ENCODE peak calls at places on chromosomes 4 and X, in five cellular contexts. Q, H, V, F and I are unnamed samples.

GRCh38 chr4:128600410-128600809 is 209.1 kb upstream of the JADE1 start:
- DNase-seq in V (no peak), H (no peak), F (no peak), Q (no peak), I (no peak)

GRCh38 chr4:98470366-98470765 is 188.0 kb downstream of the TSPAN5 start:
- DNase-seq in V (no peak), F (no peak), Q (no peak), H (no peak), I (no peak)

GRCh38 chrX:133923113-133923512 is 62.3 kb downstream of the GPC3 start:
- DNase-seq in F (no peak), Q (peak; percentile 19), V (no peak), H (no peak), I (peak; percentile 16)

GRCh38 chrX:47366051-47366722 is 4.2 kb upstream of the ZNF157 start:
- DNase-seq in H (peak; percentile 40), Q (no peak), F (peak; percentile 46), V (peak; percentile 50), I (peak; percentile 80)

GRCh38 chr4:153127773-153128494 is 76.3 kb upstream of the TRIM2 start:
- DNase-seq in H (peak; percentile 82), Q (peak; percentile 79), V (peak; percentile 71), F (peak; percentile 76), I (peak; percentile 92)

GRCh38 chr4:65502151-65502691 is 168.1 kb downstream of the EPHA5 start:
- DNase-seq in V (no peak), Q (no peak), H (no peak), F (no peak), I (no peak)

GRCh38 chrX:44946771-44947170 is 73.8 kb downstream of the KDM6A start:
- DNase-seq in F (no peak), Q (no peak), H (no peak), V (no peak), I (no peak)

GRCh38 chr4:6009452-6009851 is 8.8 kb downstream of the C4orf50 start:
- DNase-seq in F (no peak), H (no peak), V (no peak), Q (no peak), I (no peak)

GRCh38 chrX:71622347-71623104 is 4.2 kb upstream of the CXCR3 start:
- DNase-seq in F (no peak), V (no peak), H (peak; percentile 54), Q (peak; percentile 78), I (peak; percentile 88)

GRCh38 chrX:70774223-70774622 is 134.3 kb downstream of the TEX11 start:
- DNase-seq in Q (peak; percentile 14), F (no peak), V (no peak), H (no peak), I (no peak)

DNA sequence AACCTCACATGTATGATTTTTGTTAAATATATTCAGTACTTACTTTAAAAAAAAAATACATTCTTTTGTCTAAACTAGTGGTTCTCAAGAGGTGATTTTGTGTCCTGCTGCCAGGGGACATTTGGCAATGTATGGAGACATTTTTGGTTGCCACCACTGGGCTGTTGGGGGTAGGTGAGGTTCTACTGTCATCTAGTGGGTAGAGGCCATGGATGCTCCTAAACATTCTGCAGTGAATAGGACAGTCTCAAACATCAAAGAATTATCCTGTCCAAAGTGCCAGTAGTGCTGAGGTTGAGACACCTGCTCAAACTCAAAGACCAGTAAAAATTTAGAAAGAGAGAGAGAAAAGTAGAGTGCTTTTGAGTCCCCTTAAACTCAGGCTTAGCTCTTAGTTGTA is 32.9 kb upstream of the PGM2 start:
- DNase-seq in F (no peak), Q (peak; percentile 64), H (no peak), V (no peak), I (peak; percentile 25)
- TF ChIP-seq CTCF in F (peak; percentile 21), Q (peak; percentile 73), H (no peak), V (peak; percentile 64), I (no peak)

GRCh38 chr4:156593464-156593863 is 378.1 kb downstream of the PDGFC start:
- DNase-seq in F (no peak), H (no peak), Q (no peak), V (no peak), I (no peak)
- TF ChIP-seq CTCF in F (no peak), H (no peak), Q (no peak), V (no peak), I (no peak)

GRCh38 chrX:15853586-15854079 is 980 bp downstream of the AP1S2 start:
- DNase-seq in H (no peak), F (no peak), Q (peak; percentile 2), V (no peak), I (no peak)

GRCh38 chrX:15855562-15856256 is 1.1 kb upstream of the AP1S2 start:
- DNase-seq in H (no peak), F (no peak), Q (peak; percentile 58), V (no peak), I (no peak)

GRCh38 chrX:15854712-15855561 is at the start of gene AP1S2:
- DNase-seq in H (peak; percentile 93), V (peak; percentile 93), F (peak; percentile 83), Q (peak; percentile 96), I (peak; percentile 89)

GRCh38 chrX:15856580-15856979 is 2.0 kb upstream of the AP1S2 start:
- DNase-seq in H (no peak), Q (no peak), F (no peak), V (no peak), I (no peak)

GRCh38 chrX:15854080-15854655 is 445 bp downstream of the AP1S2 start:
- DNase-seq in Q (peak; percentile 49), V (peak; percentile 64), H (peak; percentile 24), F (peak; percentile 55), I (peak; percentile 33)
- TF ChIP-seq CTCF in Q (peak; percentile 18), V (peak; percentile 42), H (no peak), F (peak; percentile 53), I (peak; percentile 16)

GRCh38 chr4:4415107-4415805 is 28.4 kb downstream of the NSG1 start:
- DNase-seq in F (no peak), V (no peak), H (no peak), Q (no peak), I (no peak)
- TF ChIP-seq CTCF in F (no peak), V (no peak), H (no peak), Q (no peak), I (no peak)

DNA sequence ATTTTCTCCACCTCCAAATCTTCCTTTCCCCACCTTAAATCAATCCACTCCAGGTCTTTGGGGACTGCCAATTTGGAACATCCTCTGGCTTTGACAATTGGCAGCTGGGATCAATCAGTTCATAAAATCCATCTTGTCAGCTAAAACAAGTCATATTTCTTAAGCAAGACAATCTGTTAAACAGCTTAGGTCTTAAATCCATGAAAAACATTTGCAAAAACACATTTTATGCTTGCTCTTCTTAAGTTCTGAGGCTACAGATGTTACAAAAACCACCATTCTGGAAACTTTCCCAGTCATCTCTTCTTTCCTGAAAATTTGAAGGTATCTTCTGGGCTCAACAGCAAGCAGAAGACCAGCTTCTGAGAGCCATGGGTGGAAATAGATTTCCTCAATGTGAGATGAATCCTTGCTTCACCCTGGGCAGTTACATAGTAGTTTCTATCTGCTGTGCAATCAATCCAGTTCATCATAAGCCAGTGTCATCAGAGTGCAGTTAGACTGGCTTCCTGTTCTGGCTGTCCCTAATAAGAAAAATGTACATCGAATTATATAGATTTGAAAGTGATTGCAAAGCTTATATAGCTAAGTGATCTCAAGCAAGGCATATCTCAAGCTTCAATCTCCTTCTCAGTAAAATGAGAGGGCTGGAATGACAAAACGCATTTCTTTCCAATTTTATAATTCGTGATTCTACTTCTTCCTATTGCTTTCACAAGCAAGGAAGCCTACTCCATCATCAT is 402.7 kb upstream of the INTU start:
- DNase-seq in Q (no peak), H (no peak), F (no peak), V (no peak), I (no peak)
- TF ChIP-seq CTCF in Q (no peak), H (no peak), F (no peak), V (no peak), I (no peak)

GRCh38 chr4:62162606-62163005 is 962.5 kb downstream of the ADGRL3 start:
- DNase-seq in F (no peak), Q (no peak), V (no peak), H (no peak), I (no peak)
- TF ChIP-seq CTCF in F (no peak), Q (no peak), V (no peak), H (no peak), I (no peak)

GRCh38 chr4:4327652-4328121 is 37.6 kb downstream of the ZBTB49 start:
- DNase-seq in Q (peak; percentile 33), H (no peak), F (peak; percentile 79), V (peak; percentile 40), I (no peak)
- TF ChIP-seq CTCF in Q (peak; percentile 47), H (no peak), F (peak; percentile 88), V (peak; percentile 49), I (no peak)

DNA sequence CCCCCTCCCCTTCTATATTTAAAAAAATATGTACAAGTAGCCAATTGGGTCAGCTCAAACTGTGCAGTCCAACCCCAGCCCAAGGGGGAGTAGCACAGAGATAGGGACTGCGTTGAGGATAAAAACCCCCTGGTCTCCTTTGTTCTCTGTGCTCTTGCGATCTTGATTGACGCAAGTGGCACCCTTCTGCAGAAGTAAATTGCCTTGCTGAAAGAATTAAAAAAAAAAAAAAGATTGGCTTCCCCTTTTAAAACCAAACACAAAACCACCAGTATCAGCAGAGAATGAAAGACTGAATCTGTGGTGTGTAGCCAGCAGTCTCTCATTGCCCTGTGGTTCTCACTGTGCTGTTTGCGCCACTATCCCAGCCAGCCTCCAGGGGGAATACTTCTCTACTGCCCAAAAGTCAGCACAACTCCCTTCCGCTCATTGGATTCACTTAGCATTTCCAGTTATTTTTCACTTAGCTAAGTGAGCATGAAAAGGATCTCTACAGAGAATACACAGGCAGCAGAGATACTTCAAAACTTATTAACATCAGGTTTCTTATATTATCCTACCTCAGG is 29.7 kb downstream of the MANBA start:
- DNase-seq in V (no peak), H (no peak), F (no peak), Q (peak; percentile 27), I (no peak)
- TF ChIP-seq CTCF in V (peak; percentile 10), H (no peak), F (peak; percentile 49), Q (no peak), I (no peak)

DNA sequence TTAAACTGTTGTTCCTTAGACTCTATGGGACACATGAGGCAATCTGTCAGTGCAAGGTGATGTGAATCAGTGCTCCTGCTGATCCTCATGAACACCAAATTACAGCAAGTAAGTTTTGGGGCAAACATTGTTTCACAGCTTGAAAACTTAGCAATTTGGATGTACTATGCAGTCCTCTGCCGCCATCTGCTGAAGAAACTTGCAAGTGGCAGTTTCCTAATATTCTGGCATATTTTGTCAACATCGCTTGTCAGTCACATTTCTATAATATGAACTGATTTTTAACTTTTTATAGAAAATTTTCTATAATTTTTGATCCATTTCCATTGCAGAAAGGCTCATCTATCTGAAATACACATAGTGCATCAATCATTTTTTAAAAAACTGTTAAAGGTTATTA is 56.3 kb downstream of the ZAR1 start:
- DNase-seq in V (no peak), Q (peak; percentile 72), F (no peak), H (no peak), I (peak; percentile 55)
- TF ChIP-seq CTCF in V (peak; percentile 33), Q (peak; percentile 51), F (peak; percentile 76), H (no peak), I (peak; percentile 56)